ENCODE peak calls at places on chromosomes 6 and 20, in six cellular contexts. One of them, this sample, is unnamed.

GRCh38 chr20:54107600-54108393 is 37.4 kb upstream of the BCAS1 start:
- DNase-seq in A549: peak; percentile 57
- DNase-seq in NCI-H2081: no peak
- DNase-seq in NCI-H1417 treated with DMSO at 0.1 percent for 48 hours: no peak
- DNase-seq in ELR: no peak
- DNase-seq in activated effector memory CD4-positive, alpha-beta T cell treated with anti-CD3 and anti-CD28 coated beads, Interleukin-2, amount 50 U/mL, for 16 hours: no peak
- DNase-seq in this sample: no peak

GRCh38 chr6:72643214-72643613 is 21.4 kb downstream of the KCNQ5 start:
- DNase-seq in A549: no peak
- DNase-seq in NCI-H2081: no peak
- DNase-seq in NCI-H1417 treated with DMSO at 0.1 percent for 48 hours: no peak
- DNase-seq in ELR: no peak
- DNase-seq in activated effector memory CD4-positive, alpha-beta T cell treated with anti-CD3 and anti-CD28 coated beads, Interleukin-2, amount 50 U/mL, for 16 hours: no peak
- DNase-seq in this sample: no peak

GRCh38 chr20:3449319-3449718 is 21.5 kb upstream of the ATRN start:
- DNase-seq in A549: no peak
- DNase-seq in NCI-H2081: no peak
- DNase-seq in NCI-H1417 treated with DMSO at 0.1 percent for 48 hours: no peak
- DNase-seq in ELR: no peak
- DNase-seq in activated effector memory CD4-positive, alpha-beta T cell treated with anti-CD3 and anti-CD28 coated beads, Interleukin-2, amount 50 U/mL, for 16 hours: no peak
- DNase-seq in this sample: no peak

GRCh38 chr20:18686696-18687095 is 98.8 kb downstream of the DTD1 start:
- DNase-seq in A549: no peak
- DNase-seq in NCI-H2081: no peak
- DNase-seq in NCI-H1417 treated with DMSO at 0.1 percent for 48 hours: no peak
- DNase-seq in ELR: no peak
- DNase-seq in activated effector memory CD4-positive, alpha-beta T cell treated with anti-CD3 and anti-CD28 coated beads, Interleukin-2, amount 50 U/mL, for 16 hours: no peak
- DNase-seq in this sample: no peak

GRCh38 chr6:104506429-104506828 is 353.3 kb downstream of the HACE1 start:
- DNase-seq in A549: no peak
- DNase-seq in NCI-H2081: no peak
- DNase-seq in NCI-H1417 treated with DMSO at 0.1 percent for 48 hours: no peak
- DNase-seq in ELR: no peak
- DNase-seq in activated effector memory CD4-positive, alpha-beta T cell treated with anti-CD3 and anti-CD28 coated beads, Interleukin-2, amount 50 U/mL, for 16 hours: no peak
- DNase-seq in this sample: no peak

GRCh38 chr6:36027501-36028087 is at the start of gene MAPK14:
- DNase-seq in A549: peak; percentile 88
- DNase-seq in NCI-H2081: peak; percentile 100
- DNase-seq in NCI-H1417 treated with DMSO at 0.1 percent for 48 hours: peak; percentile 94
- DNase-seq in ELR: peak; percentile 100
- DNase-seq in activated effector memory CD4-positive, alpha-beta T cell treated with anti-CD3 and anti-CD28 coated beads, Interleukin-2, amount 50 U/mL, for 16 hours: peak; percentile 99
- DNase-seq in this sample: peak; percentile 98

GRCh38 chr6:125117818-125118217 is 35.8 kb upstream of the TPD52L1 start:
- DNase-seq in A549: no peak
- DNase-seq in NCI-H2081: no peak
- DNase-seq in NCI-H1417 treated with DMSO at 0.1 percent for 48 hours: no peak
- DNase-seq in ELR: no peak
- DNase-seq in activated effector memory CD4-positive, alpha-beta T cell treated with anti-CD3 and anti-CD28 coated beads, Interleukin-2, amount 50 U/mL, for 16 hours: no peak
- DNase-seq in this sample: no peak

GRCh38 chr6:106797186-106797585 is 167.8 kb downstream of the QRSL1 start:
- DNase-seq in A549: no peak
- DNase-seq in NCI-H2081: no peak
- DNase-seq in NCI-H1417 treated with DMSO at 0.1 percent for 48 hours: no peak
- DNase-seq in ELR: no peak
- DNase-seq in activated effector memory CD4-positive, alpha-beta T cell treated with anti-CD3 and anti-CD28 coated beads, Interleukin-2, amount 50 U/mL, for 16 hours: no peak
- DNase-seq in this sample: no peak

GRCh38 chr20:53335509-53335908 is 258.1 kb downstream of the ZNF217 start:
- DNase-seq in A549: no peak
- DNase-seq in NCI-H2081: no peak
- DNase-seq in NCI-H1417 treated with DMSO at 0.1 percent for 48 hours: no peak
- DNase-seq in ELR: no peak
- DNase-seq in activated effector memory CD4-positive, alpha-beta T cell treated with anti-CD3 and anti-CD28 coated beads, Interleukin-2, amount 50 U/mL, for 16 hours: no peak
- DNase-seq in this sample: no peak

GRCh38 chr6:128403618-128404444 is 116.6 kb downstream of the PTPRK start:
- DNase-seq in A549: no peak
- DNase-seq in NCI-H2081: no peak
- DNase-seq in NCI-H1417 treated with DMSO at 0.1 percent for 48 hours: no peak
- DNase-seq in ELR: no peak
- DNase-seq in activated effector memory CD4-positive, alpha-beta T cell treated with anti-CD3 and anti-CD28 coated beads, Interleukin-2, amount 50 U/mL, for 16 hours: no peak
- DNase-seq in this sample: no peak

GRCh38 chr6:44778513-44778912 is 391.0 kb downstream of the CDC5L start:
- DNase-seq in A549: no peak
- DNase-seq in NCI-H2081: no peak
- DNase-seq in NCI-H1417 treated with DMSO at 0.1 percent for 48 hours: no peak
- DNase-seq in ELR: no peak
- DNase-seq in activated effector memory CD4-positive, alpha-beta T cell treated with anti-CD3 and anti-CD28 coated beads, Interleukin-2, amount 50 U/mL, for 16 hours: no peak
- DNase-seq in this sample: no peak

GRCh38 chr6:15184441-15184861 is 61.4 kb upstream of the JARID2 start:
- DNase-seq in A549: no peak
- DNase-seq in NCI-H2081: no peak
- DNase-seq in NCI-H1417 treated with DMSO at 0.1 percent for 48 hours: no peak
- DNase-seq in ELR: peak; percentile 15
- DNase-seq in activated effector memory CD4-positive, alpha-beta T cell treated with anti-CD3 and anti-CD28 coated beads, Interleukin-2, amount 50 U/mL, for 16 hours: peak; percentile 61
- DNase-seq in this sample: no peak

GRCh38 chr6:97778290-97779038 is 495.4 kb upstream of the MMS22L start:
- DNase-seq in A549: no peak
- DNase-seq in NCI-H2081: no peak
- DNase-seq in NCI-H1417 treated with DMSO at 0.1 percent for 48 hours: no peak
- DNase-seq in ELR: no peak
- DNase-seq in activated effector memory CD4-positive, alpha-beta T cell treated with anti-CD3 and anti-CD28 coated beads, Interleukin-2, amount 50 U/mL, for 16 hours: no peak
- DNase-seq in this sample: no peak

GRCh38 chr6:89281779-89282246 is 33.3 kb downstream of the GABRR2 start:
- DNase-seq in A549: peak; percentile 58
- DNase-seq in NCI-H2081: no peak
- DNase-seq in NCI-H1417 treated with DMSO at 0.1 percent for 48 hours: no peak
- DNase-seq in ELR: peak; percentile 59
- DNase-seq in activated effector memory CD4-positive, alpha-beta T cell treated with anti-CD3 and anti-CD28 coated beads, Interleukin-2, amount 50 U/mL, for 16 hours: peak; percentile 73
- DNase-seq in this sample: no peak

GRCh38 chr6:33949877-33950831 is 146.4 kb upstream of the MLN start:
- DNase-seq in A549: no peak
- DNase-seq in NCI-H2081: peak; percentile 95
- DNase-seq in NCI-H1417 treated with DMSO at 0.1 percent for 48 hours: no peak
- DNase-seq in ELR: no peak
- DNase-seq in activated effector memory CD4-positive, alpha-beta T cell treated with anti-CD3 and anti-CD28 coated beads, Interleukin-2, amount 50 U/mL, for 16 hours: peak; percentile 44
- DNase-seq in this sample: no peak

GRCh38 chr6:18263561-18264337 is 581 bp downstream of the DEK start:
- DNase-seq in A549: peak; percentile 28
- DNase-seq in NCI-H2081: peak; percentile 76
- DNase-seq in NCI-H1417 treated with DMSO at 0.1 percent for 48 hours: no peak
- DNase-seq in ELR: peak; percentile 72
- DNase-seq in activated effector memory CD4-positive, alpha-beta T cell treated with anti-CD3 and anti-CD28 coated beads, Interleukin-2, amount 50 U/mL, for 16 hours: peak; percentile 77
- DNase-seq in this sample: no peak

GRCh38 chr6:169701218-169701952 is 444 bp downstream of the WDR27 start:
- DNase-seq in A549: no peak
- DNase-seq in NCI-H2081: peak; percentile 27
- DNase-seq in NCI-H1417 treated with DMSO at 0.1 percent for 48 hours: no peak
- DNase-seq in ELR: peak; percentile 41
- DNase-seq in activated effector memory CD4-positive, alpha-beta T cell treated with anti-CD3 and anti-CD28 coated beads, Interleukin-2, amount 50 U/mL, for 16 hours: no peak
- DNase-seq in this sample: no peak

GRCh38 chr6:4820704-4821276 is 44.6 kb downstream of the CDYL start:
- DNase-seq in A549: no peak
- DNase-seq in NCI-H2081: no peak
- DNase-seq in NCI-H1417 treated with DMSO at 0.1 percent for 48 hours: no peak
- DNase-seq in ELR: peak; percentile 73
- DNase-seq in activated effector memory CD4-positive, alpha-beta T cell treated with anti-CD3 and anti-CD28 coated beads, Interleukin-2, amount 50 U/mL, for 16 hours: no peak
- DNase-seq in this sample: no peak

GRCh38 chr20:50366270-50367103 is 143.7 kb upstream of the PTPN1 start:
- DNase-seq in A549: no peak
- DNase-seq in NCI-H2081: peak; percentile 97
- DNase-seq in NCI-H1417 treated with DMSO at 0.1 percent for 48 hours: peak; percentile 95
- DNase-seq in ELR: peak; percentile 70
- DNase-seq in activated effector memory CD4-positive, alpha-beta T cell treated with anti-CD3 and anti-CD28 coated beads, Interleukin-2, amount 50 U/mL, for 16 hours: peak; percentile 72
- DNase-seq in this sample: peak; percentile 43

GRCh38 chr6:111552241-111552744 is 53.4 kb downstream of the TRAF3IP2 start:
- DNase-seq in A549: no peak
- DNase-seq in NCI-H2081: peak; percentile 95
- DNase-seq in NCI-H1417 treated with DMSO at 0.1 percent for 48 hours: peak; percentile 80
- DNase-seq in ELR: peak; percentile 91
- DNase-seq in activated effector memory CD4-positive, alpha-beta T cell treated with anti-CD3 and anti-CD28 coated beads, Interleukin-2, amount 50 U/mL, for 16 hours: no peak
- DNase-seq in this sample: peak; percentile 86

GRCh38 chr6:34155471-34156300 is 9.8 kb upstream of the GRM4 start:
- DNase-seq in A549: no peak
- DNase-seq in NCI-H2081: no peak
- DNase-seq in NCI-H1417 treated with DMSO at 0.1 percent for 48 hours: no peak
- DNase-seq in ELR: no peak
- DNase-seq in activated effector memory CD4-positive, alpha-beta T cell treated with anti-CD3 and anti-CD28 coated beads, Interleukin-2, amount 50 U/mL, for 16 hours: peak; percentile 42
- DNase-seq in this sample: no peak

GRCh38 chr6:53464942-53465460 is 79.9 kb downstream of the GCLC start:
- DNase-seq in A549: no peak
- DNase-seq in NCI-H2081: no peak
- DNase-seq in NCI-H1417 treated with DMSO at 0.1 percent for 48 hours: no peak
- DNase-seq in ELR: no peak
- DNase-seq in activated effector memory CD4-positive, alpha-beta T cell treated with anti-CD3 and anti-CD28 coated beads, Interleukin-2, amount 50 U/mL, for 16 hours: no peak
- DNase-seq in this sample: peak; percentile 65

GRCh38 chr20:63768591-63769515 is 29.3 kb downstream of the SLC2A4RG start:
- DNase-seq in A549: no peak
- DNase-seq in NCI-H2081: no peak
- DNase-seq in NCI-H1417 treated with DMSO at 0.1 percent for 48 hours: no peak
- DNase-seq in ELR: no peak
- DNase-seq in activated effector memory CD4-positive, alpha-beta T cell treated with anti-CD3 and anti-CD28 coated beads, Interleukin-2, amount 50 U/mL, for 16 hours: no peak
- DNase-seq in this sample: no peak

GRCh38 chr6:142378138-142378875 is 76.5 kb downstream of the ADGRG6 start:
- DNase-seq in A549: no peak
- DNase-seq in NCI-H2081: no peak
- DNase-seq in NCI-H1417 treated with DMSO at 0.1 percent for 48 hours: no peak
- DNase-seq in ELR: peak; percentile 64
- DNase-seq in activated effector memory CD4-positive, alpha-beta T cell treated with anti-CD3 and anti-CD28 coated beads, Interleukin-2, amount 50 U/mL, for 16 hours: no peak
- DNase-seq in this sample: peak; percentile 98

GRCh38 chr6:112178846-112179245 is 75.5 kb downstream of the LAMA4 start:
- DNase-seq in A549: no peak
- DNase-seq in NCI-H2081: no peak
- DNase-seq in NCI-H1417 treated with DMSO at 0.1 percent for 48 hours: no peak
- DNase-seq in ELR: no peak
- DNase-seq in activated effector memory CD4-positive, alpha-beta T cell treated with anti-CD3 and anti-CD28 coated beads, Interleukin-2, amount 50 U/mL, for 16 hours: no peak
- DNase-seq in this sample: no peak

GRCh38 chr6:119109654-119110325 is 31.3 kb upstream of the FAM184A start:
- DNase-seq in A549: no peak
- DNase-seq in NCI-H2081: no peak
- DNase-seq in NCI-H1417 treated with DMSO at 0.1 percent for 48 hours: no peak
- DNase-seq in ELR: no peak
- DNase-seq in activated effector memory CD4-positive, alpha-beta T cell treated with anti-CD3 and anti-CD28 coated beads, Interleukin-2, amount 50 U/mL, for 16 hours: no peak
- DNase-seq in this sample: no peak

GRCh38 chr6:53413326-53413725 is 64.6 kb upstream of the ELOVL5 start:
- DNase-seq in A549: no peak
- DNase-seq in NCI-H2081: no peak
- DNase-seq in NCI-H1417 treated with DMSO at 0.1 percent for 48 hours: no peak
- DNase-seq in ELR: no peak
- DNase-seq in activated effector memory CD4-positive, alpha-beta T cell treated with anti-CD3 and anti-CD28 coated beads, Interleukin-2, amount 50 U/mL, for 16 hours: no peak
- DNase-seq in this sample: no peak

GRCh38 chr6:5333653-5334052 is 72.3 kb downstream of the FARS2 start:
- DNase-seq in A549: no peak
- DNase-seq in NCI-H2081: peak; percentile 86
- DNase-seq in NCI-H1417 treated with DMSO at 0.1 percent for 48 hours: no peak
- DNase-seq in ELR: peak; percentile 71
- DNase-seq in activated effector memory CD4-positive, alpha-beta T cell treated with anti-CD3 and anti-CD28 coated beads, Interleukin-2, amount 50 U/mL, for 16 hours: no peak
- DNase-seq in this sample: peak; percentile 49

GRCh38 chr6:11258260-11259237 is 26.1 kb upstream of the NEDD9 start:
- DNase-seq in A549: no peak
- DNase-seq in NCI-H2081: no peak
- DNase-seq in NCI-H1417 treated with DMSO at 0.1 percent for 48 hours: no peak
- DNase-seq in ELR: peak; percentile 7
- DNase-seq in activated effector memory CD4-positive, alpha-beta T cell treated with anti-CD3 and anti-CD28 coated beads, Interleukin-2, amount 50 U/mL, for 16 hours: peak; percentile 70
- DNase-seq in this sample: no peak

This sample was measured in NCI-H226.